ENCODE peak calls at places on chromosomes 12 and 14, in four cellular contexts. M is WTC11, B is K562, R is HepG2. X is an unnamed sample.

GRCh38 chr14:102824832-102825231 is 47.6 kb downstream of the TRAF3 start:
- DNase-seq in M (no peak), B (no peak), R (no peak), X (no peak)

GRCh38 chr12:48988030-48988649 is 10.0 kb downstream of the WNT1 start:
- DNase-seq in M (peak; percentile 91), B (peak; percentile 79), R (peak; percentile 46), X (peak; percentile 82)

GRCh38 chr12:94674835-94675234 is 24.5 kb upstream of the TMCC3 start:
- DNase-seq in M (no peak), B (no peak), R (no peak), X (no peak)

GRCh38 chr14:106876711-106877110 is 1350.3 kb downstream of the TMEM121 start:
- DNase-seq in M (no peak), B (no peak), R (no peak), X (no peak)

GRCh38 chr14:39230416-39230815 is 3.3 kb upstream of the MIA2 start:
- DNase-seq in M (no peak), B (no peak), R (no peak), X (no peak)

GRCh38 chr12:67813509-67813908 is 165.0 kb downstream of the DYRK2 start:
- DNase-seq in M (no peak), B (no peak), R (no peak), X (no peak)

GRCh38 chr12:16555630-16556029 is 50.3 kb downstream of the LMO3 start:
- DNase-seq in M (peak; percentile 21), B (no peak), R (no peak), X (no peak)

GRCh38 chr12:112969547-112970306 is 8.6 kb upstream of the OAS2 start:
- DNase-seq in M (no peak), B (no peak), R (no peak), X (no peak)

GRCh38 chr14:68695871-68696665 is 96.8 kb downstream of the ZFP36L1 start:
- DNase-seq in M (no peak), B (no peak), R (no peak), X (no peak)

GRCh38 chr14:100428727-100429126 is 105.6 kb downstream of the SLC25A47 start:
- DNase-seq in M (no peak), B (no peak), R (no peak), X (no peak)

GRCh38 chr14:32256606-32257005 is 53.5 kb upstream of the RNU6-8 start:
- DNase-seq in M (no peak), B (no peak), R (no peak), X (no peak)

GRCh38 chr12:1579626-1580025 is 14.8 kb downstream of the FBXL14 start:
- DNase-seq in M (no peak), B (no peak), R (no peak), X (no peak)

GRCh38 chr12:6927379-6927991 is at the start of gene ATN1:
- DNase-seq in M (peak; percentile 86), B (peak; percentile 70), R (no peak), X (peak; percentile 54)

GRCh38 chr14:68938515-68939423 is 40.3 kb downstream of the ACTN1 start:
- DNase-seq in M (no peak), B (no peak), R (peak; percentile 96), X (no peak)

GRCh38 chr14:38129705-38130104 is 78.0 kb upstream of the SSTR1 start:
- DNase-seq in M (no peak), B (no peak), R (no peak), X (no peak)

GRCh38 chr12:3003593-3003992 is 44.4 kb downstream of the TEAD4 start:
- DNase-seq in M (peak; percentile 39), B (no peak), R (no peak), X (no peak)

GRCh38 chr14:68199465-68200145 is 380.0 kb downstream of the RAD51B start:
- DNase-seq in M (peak; percentile 36), B (no peak), R (no peak), X (no peak)

GRCh38 chr12:25962932-25963525 is 4.5 kb downstream of the RASSF8 start:
- DNase-seq in M (no peak), B (no peak), R (no peak), X (no peak)

GRCh38 chr12:3698218-3698974 is 54.5 kb downstream of the CRACR2A start:
- DNase-seq in M (no peak), B (no peak), R (no peak), X (no peak)

GRCh38 chr14:30558675-30559555 is at the start of gene G2E3:
- DNase-seq in M (peak; percentile 88), B (peak; percentile 85), R (peak; percentile 97), X (peak; percentile 88)

GRCh38 chr14:104266643-104267575 is 128.5 kb downstream of the KIF26A start:
- DNase-seq in M (no peak), B (no peak), R (no peak), X (no peak)

GRCh38 chr14:94952097-94952496 is 182.2 kb upstream of the GSC start:
- DNase-seq in M (peak; percentile 22), B (no peak), R (no peak), X (no peak)

GRCh38 chr12:49200882-49201594 is 12.2 kb upstream of the TUBA1A start:
- DNase-seq in M (no peak), B (peak; percentile 61), R (no peak), X (no peak)

GRCh38 chr14:63875311-63875710 is 22.5 kb downstream of the SYNE2 start:
- DNase-seq in M (no peak), B (no peak), R (no peak), X (no peak)

GRCh38 chr12:30286345-30286926 is 409.2 kb downstream of the IPO8 start:
- DNase-seq in M (no peak), B (no peak), R (peak; percentile 6), X (no peak)

GRCh38 chr12:70243510-70244331 is 488 bp downstream of the CNOT2 start:
- DNase-seq in M (peak; percentile 54), B (peak; percentile 88), R (peak; percentile 43), X (peak; percentile 68)

GRCh38 chr14:83217492-83217891 is 1683.8 kb upstream of the SEL1L start:
- DNase-seq in M (no peak), B (no peak), R (no peak), X (no peak)

GRCh38 chr12:124560519-124560918 is 6.9 kb downstream of the NCOR2 start:
- DNase-seq in M (no peak), B (no peak), R (no peak), X (no peak)

GRCh38 chr12:124321040-124321481 is 26.2 kb downstream of the RFLNA start:
- DNase-seq in M (peak; percentile 87), B (peak; percentile 72), R (peak; percentile 24), X (peak; percentile 70)

GRCh38 chr12:53381739-53382630 is 2.0 kb downstream of the SP1 start:
- DNase-seq in M (peak; percentile 60), B (peak; percentile 23), R (peak; percentile 56), X (no peak)

GRCh38 chr12:123471374-123472068 is 13.6 kb downstream of the SNRNP35 start:
- DNase-seq in M (no peak), B (no peak), R (peak; percentile 50), X (no peak)

GRCh38 chr12:75526655-75527511 is 15.5 kb upstream of the KRR1 start:
- DNase-seq in M (peak; percentile 13), B (peak; percentile 30), R (peak; percentile 45), X (peak; percentile 44)

GRCh38 chr14:63787995-63788946 is 60.4 kb upstream of the SGPP1 start:
- DNase-seq in M (no peak), B (no peak), R (no peak), X (no peak)

GRCh38 chr12:71107976-71108749 is 49.6 kb downstream of the TSPAN8 start:
- DNase-seq in M (no peak), B (no peak), R (no peak), X (no peak)

GRCh38 chr14:31582286-31582691 is 21.1 kb downstream of the NUBPL start:
- DNase-seq in M (no peak), B (no peak), R (no peak), X (no peak)

DNA sequence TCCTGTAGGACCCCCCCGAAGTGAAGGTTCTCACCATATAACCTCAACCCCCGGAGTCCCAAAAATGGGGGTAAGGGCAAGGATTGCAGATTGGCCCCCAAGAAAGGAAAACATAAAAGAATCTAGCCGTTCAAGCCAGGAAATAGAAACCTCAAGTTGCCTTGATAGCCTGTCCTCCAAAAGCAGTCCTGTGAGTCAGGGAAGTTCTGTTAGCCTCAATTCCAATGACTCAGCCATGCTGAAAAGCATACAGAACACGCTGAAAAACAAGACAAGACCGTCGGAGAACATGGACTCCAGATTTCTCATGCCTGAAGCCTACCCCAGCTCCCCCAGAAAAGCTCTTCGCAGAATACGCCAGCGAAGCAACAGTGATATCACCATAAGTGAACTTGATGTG is 344.2 kb upstream of the RGS6 start:
- DNase-seq in M (no peak), B (no peak), R (no peak), X (no peak)
- TF ChIP-seq ELF4 in M (no peak), B (no peak), R (no peak), X (no peak)

GRCh38 chr14:54787263-54787662 is 115.4 kb downstream of the GCH1 start:
- DNase-seq in M (no peak), B (no peak), R (no peak), X (no peak)
- TF ChIP-seq ELF4 in M (no peak), B (no peak), R (no peak), X (no peak)

GRCh38 chr12:62930546-62931425 is 4.2 kb downstream of the PPM1H start:
- DNase-seq in M (no peak), B (no peak), R (no peak), X (no peak)

GRCh38 chr12:62934799-62935674 is at the start of gene PPM1H:
- DNase-seq in M (peak; percentile 97), B (peak; percentile 88), R (peak; percentile 86), X (peak; percentile 78)

GRCh38 chr12:62931481-62931880 is 3.5 kb downstream of the PPM1H start:
- DNase-seq in M (no peak), B (no peak), R (no peak), X (no peak)

GRCh38 chr12:62933871-62934798 is 815 bp downstream of the PPM1H start:
- DNase-seq in M (peak; percentile 56), B (peak; percentile 54), R (no peak), X (peak; percentile 52)

DNA sequence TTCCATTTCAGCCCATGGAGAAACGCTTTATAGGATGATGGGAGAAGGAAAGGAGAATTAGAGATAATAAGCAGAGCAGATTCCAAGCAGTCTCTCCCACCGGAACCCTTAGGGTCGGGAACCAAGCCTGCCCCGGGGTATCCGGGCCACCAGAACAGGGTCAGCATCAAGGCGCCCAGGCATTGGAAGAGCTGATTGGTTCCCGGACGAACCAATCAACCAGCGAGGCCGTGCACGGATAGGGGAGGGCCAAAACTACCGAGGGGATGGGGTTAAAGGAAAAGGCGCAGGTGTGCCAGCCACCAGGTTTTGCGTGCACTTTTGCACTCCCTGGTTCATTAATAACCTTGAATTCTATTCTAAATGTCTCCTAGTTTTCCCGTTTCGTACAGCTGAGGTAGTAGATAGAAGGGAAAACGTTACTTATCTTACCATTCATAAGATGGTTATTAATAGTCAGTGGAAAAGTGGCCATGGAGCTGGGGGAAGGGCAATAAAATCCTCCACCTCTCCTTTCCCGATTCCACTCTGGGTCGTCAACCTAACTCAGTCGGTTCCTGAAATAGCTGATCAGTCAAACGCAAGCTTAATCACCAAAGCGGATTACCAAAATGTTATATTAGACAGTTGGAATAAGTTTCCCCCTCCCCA is 1.6 kb downstream of the PPM1H start:
- DNase-seq in M (peak; percentile 75), B (peak; percentile 64), R (peak; percentile 52), X (peak; percentile 50)
- TF ChIP-seq ELF4 in M (no peak), B (no peak), R (no peak), X (no peak)

GRCh38 chr14:99080306-99080705 is 191.7 kb downstream of the BCL11B start:
- DNase-seq in M (no peak), B (no peak), R (no peak), X (no peak)

GRCh38 chr14:99077844-99078236 is 194.2 kb downstream of the BCL11B start:
- DNase-seq in M (no peak), B (no peak), R (no peak), X (no peak)

GRCh38 chr14:99077076-99077843 is 194.7 kb downstream of the BCL11B start:
- DNase-seq in M (no peak), B (no peak), R (no peak), X (no peak)

GRCh38 chr14:99078426-99078825 is 193.6 kb downstream of the BCL11B start:
- DNase-seq in M (no peak), B (no peak), R (no peak), X (no peak)

GRCh38 chr14:99079061-99079727 is 192.8 kb downstream of the BCL11B start:
- DNase-seq in M (no peak), B (no peak), R (no peak), X (no peak)
- TF ChIP-seq ELF4 in M (no peak), B (no peak), R (no peak), X (no peak)